ENCODE peak calls at places on chromosome 1, in six cellular contexts. A is trophoblast cell, E is mesendoderm, M is mesenchymal stem cell, C is H9, R is neuronal stem cell. D is an unnamed sample.

GRCh38 chr1:169086603-169087455 is 19.7 kb upstream of the ATP1B1 start:
- DNase-seq in A (no peak), E (peak; percentile 47), M (peak; percentile 87), C (no peak), R (no peak), D (peak; percentile 37)

GRCh38 chr1:68221971-68222355 is 10.4 kb downstream of the WLS start:
- DNase-seq in A (no peak), E (no peak), M (peak; percentile 65), C (no peak), R (no peak), D (peak; percentile 70)

GRCh38 chr1:15957221-15958090 is 18.4 kb downstream of the ZBTB17 start:
- DNase-seq in A (no peak), E (peak; percentile 72), M (peak; percentile 22), C (no peak), R (no peak), D (no peak)

GRCh38 chr1:65674522-65674921 is 118.2 kb upstream of the PDE4B start:
- DNase-seq in A (no peak), E (no peak), M (no peak), C (no peak), R (no peak), D (no peak)

GRCh38 chr1:197546989-197547388 is 228.3 kb downstream of the DENND1B start:
- DNase-seq in A (no peak), E (no peak), M (no peak), C (no peak), R (no peak), D (no peak)

GRCh38 chr1:66944330-66945274 is 19.8 kb downstream of the MIER1 start:
- DNase-seq in A (peak; percentile 29), E (peak; percentile 55), M (peak; percentile 88), C (no peak), R (no peak), D (peak; percentile 85)

GRCh38 chr1:69223156-69223555 is 344.6 kb upstream of the LRRC7 start:
- DNase-seq in A (no peak), E (no peak), M (no peak), C (no peak), R (no peak), D (no peak)

GRCh38 chr1:27031235-27032118 is 18.8 kb upstream of the TENT5B start:
- DNase-seq in A (peak; percentile 76), E (peak; percentile 94), M (peak; percentile 71), C (peak; percentile 84), R (no peak), D (peak; percentile 67)

GRCh38 chr1:3640113-3640932 is 9.6 kb downstream of the WRAP73 start:
- DNase-seq in A (peak; percentile 24), E (no peak), M (no peak), C (no peak), R (no peak), D (no peak)

GRCh38 chr1:27521336-27522147 is 31.6 kb upstream of the WASF2 start:
- DNase-seq in A (no peak), E (no peak), M (no peak), C (no peak), R (no peak), D (no peak)

GRCh38 chr1:54296666-54297065 is 96.7 kb downstream of the MRPL37 start:
- DNase-seq in A (no peak), E (no peak), M (no peak), C (no peak), R (no peak), D (no peak)
- H3K79me1 ChIP-seq in A (no peaks in the 10 kb centered on the region), E (peaks cover 71% of the 10 kb centered on the region), M (peaks cover 51% of the 10 kb centered on the region), C (peaks cover 3% of the 10 kb centered on the region), R (peaks cover 11% of the 10 kb centered on the region), D (peaks cover 37% of the 10 kb centered on the region)

GRCh38 chr1:19477284-19478240 is 7.8 kb downstream of the CAPZB start:
- DNase-seq in A (no peak), E (no peak), M (peak; percentile 41), C (no peak), R (no peak), D (no peak)
- H3K79me1 ChIP-seq in A (no peaks in the 10 kb centered on the region), E (peaks cover 35% of the 10 kb centered on the region), M (no peaks in the 10 kb centered on the region), C (peaks cover 11% of the 10 kb centered on the region), R (peaks cover 16% of the 10 kb centered on the region), D (peaks cover 6% of the 10 kb centered on the region)

DNA sequence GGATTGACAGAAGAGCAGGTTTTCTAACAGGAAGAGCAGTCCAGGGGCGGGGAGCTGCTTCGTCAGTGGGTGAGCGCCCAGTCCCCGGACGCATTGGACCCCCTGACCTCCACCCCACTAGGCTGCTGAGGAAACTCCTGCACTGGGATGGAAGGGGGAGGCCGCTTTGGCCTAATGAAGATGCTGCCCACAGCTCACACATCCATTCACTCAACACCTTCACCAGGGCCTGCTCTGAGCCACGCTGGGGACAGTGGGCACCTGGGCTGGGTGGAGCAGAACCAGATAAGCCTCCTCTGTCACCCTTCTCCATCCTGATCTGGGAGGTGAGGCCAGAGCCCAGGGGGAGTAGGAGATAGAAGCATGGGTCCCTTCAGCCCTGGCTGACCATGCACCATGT is 13.3 kb downstream of the LRP8 start:
- DNase-seq in A (no peak), E (no peak), M (no peak), C (no peak), R (no peak), D (no peak)
- H3K79me1 ChIP-seq in A (no peaks in the 10 kb centered on the region), E (peaks cover 48% of the 10 kb centered on the region), M (peaks cover 22% of the 10 kb centered on the region), C (no peaks in the 10 kb centered on the region), R (peaks cover 19% of the 10 kb centered on the region), D (peaks cover 3% of the 10 kb centered on the region)

GRCh38 chr1:54301494-54301893 is 101.5 kb downstream of the MRPL37 start:
- DNase-seq in A (no peak), E (no peak), M (no peak), C (no peak), R (no peak), D (no peak)
- H3K79me1 ChIP-seq in A (no peaks in the 10 kb centered on the region), E (peaks cover 72% of the 10 kb centered on the region), M (peaks cover 60% of the 10 kb centered on the region), C (peaks cover 6% of the 10 kb centered on the region), R (peaks cover 6% of the 10 kb centered on the region), D (peaks cover 42% of the 10 kb centered on the region)

GRCh38 chr1:54300395-54300794 is 100.4 kb downstream of the MRPL37 start:
- DNase-seq in A (no peak), E (no peak), M (no peak), C (no peak), R (no peak), D (no peak)
- H3K79me1 ChIP-seq in A (no peaks in the 10 kb centered on the region), E (peaks cover 72% of the 10 kb centered on the region), M (peaks cover 55% of the 10 kb centered on the region), C (peaks cover under 1% of the 10 kb centered on the region), R (peaks cover 6% of the 10 kb centered on the region), D (peaks cover 43% of the 10 kb centered on the region)

GRCh38 chr1:23370270-23370743 is 671 bp upstream of the ZNF436 start:
- DNase-seq in A (no peak), E (no peak), M (peak; percentile 20), C (no peak), R (no peak), D (no peak)
- H3K79me1 ChIP-seq in A (peaks cover 30% of the 10 kb centered on the region), E (peaks cover 4% of the 10 kb centered on the region), M (peaks cover 21% of the 10 kb centered on the region), C (no peaks in the 10 kb centered on the region), R (no peaks in the 10 kb centered on the region), D (peaks cover 57% of the 10 kb centered on the region)

GRCh38 chr1:19476440-19477190 is 8.7 kb downstream of the CAPZB start:
- DNase-seq in A (no peak), E (no peak), M (peak; percentile 90), C (no peak), R (no peak), D (peak; percentile 79)
- H3K79me1 ChIP-seq in A (no peaks in the 10 kb centered on the region), E (peaks cover 32% of the 10 kb centered on the region), M (no peaks in the 10 kb centered on the region), C (peaks cover 10% of the 10 kb centered on the region), R (peaks cover 15% of the 10 kb centered on the region), D (peaks cover 89% of the 10 kb centered on the region)

DNA sequence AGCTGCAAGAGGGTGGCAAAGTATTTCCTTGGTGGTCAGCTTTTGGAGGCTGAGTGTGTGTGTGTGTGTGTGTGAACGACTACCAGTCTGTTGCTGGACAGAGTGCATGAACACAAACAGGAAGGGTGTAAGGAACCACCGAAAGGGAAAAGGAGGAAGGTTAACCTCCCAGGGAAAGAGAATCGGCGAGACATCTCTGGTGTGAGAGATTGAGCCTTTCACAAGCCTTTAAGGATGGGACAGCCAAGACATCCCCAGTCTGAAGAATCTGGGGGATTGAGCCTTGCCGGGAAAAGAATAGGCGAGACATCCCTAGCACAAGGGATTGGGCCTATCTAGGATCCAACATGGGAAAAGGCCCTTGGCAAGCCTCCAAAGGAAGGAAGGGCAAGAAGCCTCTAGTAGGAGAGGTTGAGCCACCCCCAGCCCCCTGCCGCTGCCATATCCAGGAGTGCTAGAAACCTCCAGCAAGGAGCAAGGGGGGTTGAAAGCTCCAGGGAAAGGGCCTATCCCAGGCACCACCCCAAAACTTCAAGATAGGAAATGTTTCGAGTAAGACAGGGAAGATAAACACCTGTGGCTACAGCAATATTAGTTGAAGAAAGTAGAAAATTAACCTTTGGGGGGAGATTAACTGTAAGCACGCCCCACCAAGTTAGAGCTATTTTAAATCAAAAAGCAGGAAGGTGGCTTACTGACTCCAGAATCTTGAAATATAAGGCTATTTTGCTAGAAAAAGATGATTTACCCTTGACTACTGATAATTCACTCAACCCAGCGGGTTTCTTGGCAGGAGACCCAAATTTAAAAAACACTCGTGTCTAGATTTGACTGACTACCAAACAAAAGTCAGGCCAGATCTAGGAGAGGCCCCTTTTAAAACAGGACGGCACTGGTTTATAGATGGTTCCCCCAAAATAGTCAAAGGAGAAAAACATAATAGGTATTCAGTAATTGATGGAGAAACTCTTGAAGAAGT is 3.2 kb downstream of the TEX50 start:
- DNase-seq in A (no peak), E (no peak), M (no peak), C (no peak), R (no peak), D (no peak)
- H3K79me1 ChIP-seq in A (no peaks in the 10 kb centered on the region), E (no peaks in the 10 kb centered on the region), M (no peaks in the 10 kb centered on the region), C (no peaks in the 10 kb centered on the region), R (no peaks in the 10 kb centered on the region), D (no peaks in the 10 kb centered on the region)